ENCODE peak calls at places on chromosomes 4 and X, in seven cellular contexts. C is endothelial cell; V is HEK293T; P is Calu3; K is Ammon's horn; S is HT-29; O is activated T-cell treated with anti-CD3 and anti-CD28 coated beads, Interleukin-2, amount 50 U/mL, for 48 hours. D is an unnamed sample.

GRCh38 chr4:81521708-81522107 is 50.0 kb upstream of the RASGEF1B start:
- DNase-seq in C (no peak), V (no peak), P (no peak), K (no peak), S (no peak), O (no peak), D (no peak)

GRCh38 chrX:75278991-75279390 is 5.1 kb downstream of the UPRT start:
- DNase-seq in C (no peak), V (no peak), P (no peak), K (no peak), S (no peak), O (no peak), D (no peak)

GRCh38 chr4:10584042-10584441 is 100.5 kb downstream of the CLNK start:
- DNase-seq in C (no peak), V (no peak), P (peak), K (peak), S (peak), O (no peak), D (no peak)

GRCh38 chr4:123651127-123651526 is 254.5 kb downstream of the SPRY1 start:
- DNase-seq in C (no peak), V (no peak), P (no peak), K (peak), S (peak), O (no peak), D (no peak)

GRCh38 chrX:133191739-133192039 is 26.5 kb downstream of the TFDP3 start:
- DNase-seq in C (no peak), V (no peak), P (no peak), K (no peak), S (no peak), O (no peak), D (no peak)

GRCh38 chrX:36909584-36909983 is 98.6 kb upstream of the FAM47C start:
- DNase-seq in C (peak), V (no peak), P (no peak), K (no peak), S (no peak), O (no peak), D (no peak)

GRCh38 chr4:125388653-125389052 is 73.9 kb downstream of the FAT4 start:
- DNase-seq in C (no peak), V (no peak), P (no peak), K (no peak), S (no peak), O (no peak), D (no peak)

GRCh38 chrX:56107320-56107719 is 124.8 kb upstream of the KLF8 start:
- DNase-seq in C (no peak), V (no peak), P (no peak), K (no peak), S (peak), O (no peak), D (no peak)

GRCh38 chr4:88211473-88212252 is 53.2 kb upstream of the ABCG2 start:
- DNase-seq in C (peak), V (peak), P (peak), K (peak), S (peak), O (peak), D (peak)

GRCh38 chr4:136301773-136302172 is 1230.5 kb downstream of the PCDH18 start:
- DNase-seq in C (no peak), V (no peak), P (no peak), K (no peak), S (no peak), O (no peak), D (no peak)

GRCh38 chrX:153635788-153636668 is 11.0 kb upstream of the DUSP9 start:
- DNase-seq in C (peak), V (peak), P (peak), K (no peak), S (peak), O (peak), D (no peak)

GRCh38 chrX:40012039-40012799 is 85.5 kb downstream of the BCOR start:
- DNase-seq in C (peak), V (no peak), P (peak), K (no peak), S (peak), O (peak), D (peak)

GRCh38 chr4:26885912-26886274 is 25.3 kb downstream of the STIM2 start:
- DNase-seq in C (no peak), V (no peak), P (no peak), K (peak), S (no peak), O (no peak), D (no peak)

GRCh38 chr4:121900132-121900983 is 30.1 kb upstream of the BBS7 start:
- DNase-seq in C (peak), V (peak), P (peak), K (peak), S (peak), O (peak), D (peak)

GRCh38 chr4:169136796-169137554 is 126.9 kb upstream of the CBR4 start:
- DNase-seq in C (no peak), V (no peak), P (no peak), K (no peak), S (no peak), O (no peak), D (no peak)

GRCh38 chr4:139656614-139657486 is 8.8 kb upstream of the MGST2 start:
- DNase-seq in C (peak), V (peak), P (peak), K (peak), S (peak), O (peak), D (peak)

GRCh38 chr4:56197387-56197786 is 189.9 kb downstream of the AASDH start:
- DNase-seq in C (no peak), V (no peak), P (peak), K (no peak), S (peak), O (no peak), D (no peak)

GRCh38 chrX:38107028-38107427 is 100.7 kb downstream of the SYTL5 start:
- DNase-seq in C (no peak), V (no peak), P (no peak), K (no peak), S (no peak), O (no peak), D (no peak)

GRCh38 chr4:24979554-24979953 is 51.2 kb downstream of the LGI2 start:
- DNase-seq in C (no peak), V (no peak), P (no peak), K (peak), S (no peak), O (no peak), D (no peak)

GRCh38 chrX:99172958-99173357 is 1237.1 kb downstream of the PCDH19 start:
- DNase-seq in C (peak), V (no peak), P (no peak), K (no peak), S (no peak), O (no peak), D (no peak)

GRCh38 chr4:124202106-124202505 is 510.4 kb downstream of the ANKRD50 start:
- DNase-seq in C (no peak), V (no peak), P (no peak), K (no peak), S (no peak), O (no peak), D (no peak)

GRCh38 chr4:128868758-128869157 is 59.3 kb downstream of the JADE1 start:
- DNase-seq in C (no peak), V (no peak), P (no peak), K (no peak), S (no peak), O (no peak), D (no peak)

GRCh38 chr4:146495277-146495676 is 26.5 kb downstream of the SLC10A7 start:
- DNase-seq in C (no peak), V (no peak), P (no peak), K (no peak), S (no peak), O (no peak), D (no peak)

GRCh38 chrX:148333989-148334388 is 166.4 kb upstream of the AFF2 start:
- DNase-seq in C (no peak), V (no peak), P (no peak), K (no peak), S (no peak), O (no peak), D (no peak)

GRCh38 chrX:101977091-101977490 is 45.3 kb upstream of the ZMAT1 start:
- DNase-seq in C (no peak), V (no peak), P (no peak), K (no peak), S (no peak), O (no peak), D (no peak)

GRCh38 chr4:48044298-48044697 is 27.7 kb downstream of the NIPAL1 start:
- DNase-seq in C (no peak), V (no peak), P (no peak), K (no peak), S (no peak), O (no peak), D (no peak)